ENCODE peak calls at places on chromosomes 4 and X, in four cellular contexts. E is Panc1, Y is lung, K is stomach. B is an unnamed sample.

GRCh38 chr4:5749568-5749967 is 38.6 kb downstream of the EVC start:
- DNase-seq in E (no peak), Y (no peak), K (no peak), B (no peak)

GRCh38 chrX:87873988-87874500 is 356.4 kb downstream of the KLHL4 start:
- DNase-seq in E (no peak), Y (no peak), K (no peak), B (no peak)

GRCh38 chr4:7382634-7383014 is 52.1 kb downstream of the PSAPL1 start:
- DNase-seq in E (no peak), Y (no peak), K (no peak), B (no peak)

GRCh38 chrX:143298663-143299241 is 218.5 kb downstream of the SPANXN3 start:
- DNase-seq in E (no peak), Y (no peak), K (no peak), B (peak; percentile 20)

GRCh38 chr4:179858221-179858620 is 2385.0 kb upstream of the TENM3 start:
- DNase-seq in E (no peak), Y (no peak), K (no peak), B (no peak)

GRCh38 chr4:171812377-171813194 is 618 bp upstream of the GALNTL6 start:
- DNase-seq in E (no peak), Y (no peak), K (no peak), B (no peak)

GRCh38 chr4:32560306-32560705 is 1840.1 kb downstream of the PCDH7 start:
- DNase-seq in E (no peak), Y (peak; percentile 45), K (no peak), B (peak; percentile 90)

GRCh38 chrX:68177542-68177941 is 255.8 kb downstream of the OPHN1 start:
- DNase-seq in E (no peak), Y (no peak), K (no peak), B (no peak)

GRCh38 chr4:22463179-22463578 is 52.7 kb downstream of the ADGRA3 start:
- DNase-seq in E (no peak), Y (no peak), K (no peak), B (no peak)

GRCh38 chrX:109656774-109657173 is 31.8 kb upstream of the KCNE5 start:
- DNase-seq in E (no peak), Y (no peak), K (no peak), B (no peak)

GRCh38 chrX:152733261-152733975 is at the start of the genes CSAG1 and MAGEA12:
- DNase-seq in E (no peak), Y (no peak), K (no peak), B (no peak)

GRCh38 chr4:76219299-76220055 is 5.9 kb upstream of the SCARB2 start:
- DNase-seq in E (no peak), Y (no peak), K (no peak), B (peak; percentile 80)

GRCh38 chr4:7460591-7460990 is 25.9 kb upstream of the PSAPL1 start:
- DNase-seq in E (no peak), Y (no peak), K (no peak), B (no peak)

GRCh38 chr4:6337331-6337935 is 67.8 kb downstream of the WFS1 start:
- DNase-seq in E (no peak), Y (no peak), K (peak; percentile 75), B (no peak)

GRCh38 chrX:9538544-9539045 is 73.7 kb downstream of the TBL1X start:
- DNase-seq in E (no peak), Y (no peak), K (no peak), B (no peak)

GRCh38 chrX:7047951-7048350 is 99.6 kb upstream of the STS start:
- DNase-seq in E (no peak), Y (no peak), K (no peak), B (no peak)

DNA sequence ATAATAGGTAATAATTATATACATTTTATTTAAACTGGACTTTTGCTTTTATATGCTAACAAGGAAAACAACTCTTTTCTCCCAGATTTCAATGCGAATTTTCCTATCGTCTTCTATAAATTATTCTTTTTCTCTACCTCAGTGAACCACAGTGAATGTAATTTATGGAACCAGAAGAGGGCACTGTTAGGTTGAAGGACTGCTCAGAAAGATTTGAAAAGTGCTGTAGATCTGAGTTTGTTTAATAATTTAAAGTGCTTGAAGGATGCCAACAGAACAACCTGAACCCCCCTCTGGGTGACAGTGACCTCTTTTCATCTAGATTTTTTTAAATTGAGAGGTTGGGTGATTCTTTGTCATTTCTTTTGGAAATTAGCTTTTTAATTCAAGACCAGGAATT is 54.9 kb downstream of the PHOX2B start:
- DNase-seq in E (peak; percentile 10), Y (no peak), K (no peak), B (peak; percentile 60)
- TF ChIP-seq CTCF in E (no peak), Y (no peak), K (peak; percentile 31), B (peak; percentile 50)

GRCh38 chrX:96183843-96184242 is 500.8 kb upstream of the DIAPH2 start:
- DNase-seq in E (no peak), Y (no peak), K (no peak), B (peak; percentile 31)
- TF ChIP-seq CTCF in E (peak; percentile 38), Y (no peak), K (no peak), B (peak; percentile 34)

GRCh38 chr4:38170800-38171199 is 210.6 kb downstream of the PTTG2 start:
- DNase-seq in E (no peak), Y (no peak), K (no peak), B (no peak)

GRCh38 chr4:38170380-38170779 is 210.2 kb downstream of the PTTG2 start:
- DNase-seq in E (no peak), Y (no peak), K (no peak), B (no peak)

GRCh38 chr4:38166082-38166481 is 205.9 kb downstream of the PTTG2 start:
- DNase-seq in E (no peak), Y (no peak), K (no peak), B (no peak)

GRCh38 chr4:38166768-38167167 is 206.6 kb downstream of the PTTG2 start:
- DNase-seq in E (no peak), Y (no peak), K (no peak), B (no peak)

GRCh38 chr4:38169524-38169923 is 209.3 kb downstream of the PTTG2 start:
- DNase-seq in E (no peak), Y (no peak), K (no peak), B (no peak)
- TF ChIP-seq CTCF in E (no peak), Y (no peak), K (no peak), B (no peak)

GRCh38 chrX:145178268-145178667 is 69.0 kb upstream of the SPANXN1 start:
- DNase-seq in E (no peak), Y (no peak), K (no peak), B (no peak)
- TF ChIP-seq CTCF in E (peak; percentile 21), Y (no peak), K (peak; percentile 16), B (peak; percentile 17)

GRCh38 chrX:11427082-11428033 is 134.1 kb downstream of the AMELX start:
- DNase-seq in E (no peak), Y (no peak), K (peak; percentile 43), B (peak; percentile 52)
- TF ChIP-seq CTCF in E (peak; percentile 24), Y (no peak), K (no peak), B (peak; percentile 44)

GRCh38 chr4:169270810-169271691 is at the start of gene SH3RF1:
- DNase-seq in E (no peak), Y (peak; percentile 82), K (peak; percentile 90), B (peak; percentile 86)
- TF ChIP-seq CTCF in E (peak; percentile 64), Y (no peak), K (peak; percentile 23), B (no peak)

DNA sequence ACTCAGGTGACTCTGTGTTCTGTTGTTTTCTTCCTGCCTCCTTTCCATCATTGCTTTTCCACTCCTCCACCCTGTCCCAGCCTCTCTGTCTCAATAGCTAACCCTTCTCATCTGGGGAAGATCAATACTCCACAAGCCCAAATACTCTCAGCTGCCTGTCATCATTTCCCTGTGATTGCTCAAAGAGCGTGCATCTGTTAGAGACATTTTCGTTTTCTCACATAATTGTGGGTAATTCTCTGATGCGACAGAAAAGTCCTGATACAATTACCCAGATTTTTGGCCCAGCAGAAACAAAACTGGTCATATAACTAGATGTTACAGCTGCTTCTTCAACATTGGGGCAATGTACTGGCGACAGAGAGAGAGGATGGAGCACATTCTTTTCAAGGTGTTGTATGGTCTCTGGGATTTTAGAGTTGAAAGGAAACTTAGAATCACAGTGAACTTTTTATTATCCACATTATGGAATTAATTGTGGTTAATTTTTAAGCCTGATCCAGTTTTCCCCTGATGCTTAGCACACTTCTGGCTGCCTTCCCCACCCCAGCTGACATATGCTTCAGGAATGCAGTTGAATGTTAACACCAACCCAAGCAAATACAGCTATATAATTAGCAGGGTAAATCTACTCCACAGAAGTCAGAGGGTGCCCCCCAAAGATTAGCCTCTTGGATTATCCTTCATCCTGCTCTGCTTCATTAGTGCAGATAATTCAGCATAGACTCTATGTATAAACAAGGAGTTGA is 171.4 kb upstream of the ANXA3 start:
- DNase-seq in E (no peak), Y (no peak), K (no peak), B (no peak)
- TF ChIP-seq CTCF in E (no peak), Y (no peak), K (no peak), B (no peak)

GRCh38 chr4:153909672-153910071 is 120.8 kb upstream of the SFRP2 start:
- DNase-seq in E (no peak), Y (no peak), K (no peak), B (no peak)

GRCh38 chr4:153901220-153901619 is 112.3 kb upstream of the SFRP2 start:
- DNase-seq in E (no peak), Y (no peak), K (no peak), B (no peak)

GRCh38 chr4:153905231-153905630 is 116.3 kb upstream of the SFRP2 start:
- DNase-seq in E (no peak), Y (no peak), K (no peak), B (no peak)

GRCh38 chr4:153900426-153900825 is 111.5 kb upstream of the SFRP2 start:
- DNase-seq in E (no peak), Y (no peak), K (no peak), B (no peak)

GRCh38 chr4:153904011-153904410 is 115.1 kb upstream of the SFRP2 start:
- DNase-seq in E (no peak), Y (no peak), K (no peak), B (no peak)
- TF ChIP-seq CTCF in E (no peak), Y (no peak), K (no peak), B (no peak)

DNA sequence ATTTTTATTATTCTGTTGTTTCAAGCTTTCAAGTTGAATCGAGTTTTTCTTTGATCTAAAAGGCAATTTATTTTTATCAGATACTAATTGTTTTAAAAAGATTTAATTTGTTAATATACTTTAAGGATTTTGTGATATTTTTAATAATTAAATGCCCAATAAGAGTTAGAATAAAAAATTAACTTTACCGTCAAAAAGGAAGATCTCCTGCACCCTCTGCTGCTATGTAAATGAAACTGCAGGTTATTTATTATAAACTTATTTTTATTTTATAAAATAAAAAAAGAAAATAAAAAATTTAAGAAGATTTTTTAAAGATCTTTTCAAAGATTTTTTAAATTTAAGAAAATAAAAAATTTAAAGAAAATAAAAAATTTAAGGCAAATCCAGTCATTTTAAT is 166.1 kb downstream of the CCSER1 start:
- DNase-seq in E (no peak), Y (no peak), K (no peak), B (peak; percentile 43)
- TF ChIP-seq CTCF in E (no peak), Y (no peak), K (peak; percentile 39), B (peak; percentile 38)

B was measured in cardiac fibroblast.